ENCODE peak calls at places on chromosomes 5 and 9, in four cellular contexts. One of them, this sample, is unnamed.

GRCh38 chr5:37926732-37927131 is 86.9 kb upstream of the GDNF start:
- DNase-seq in K562: no peak
- DNase-seq in HepG2: no peak
- DNase-seq in GM12878: no peak
- DNase-seq in this sample: no peak

GRCh38 chr9:122468735-122469134 is 9.0 kb downstream of the OR1J1 start:
- DNase-seq in GM12878: no peak
- DNase-seq in HepG2: no peak
- DNase-seq in K562: no peak
- DNase-seq in this sample: no peak

GRCh38 chr5:79858097-79858723 is 132.9 kb downstream of the MTX3 start:
- DNase-seq in GM12878: peak
- DNase-seq in HepG2: peak
- DNase-seq in K562: peak
- DNase-seq in this sample: peak

GRCh38 chr9:108417726-108418125 is 438.1 kb downstream of the ACTL7B start:
- DNase-seq in K562: no peak
- DNase-seq in HepG2: no peak
- DNase-seq in GM12878: no peak
- DNase-seq in this sample: no peak

GRCh38 chr9:23172979-23173637 is 652.9 kb downstream of the ELAVL2 start:
- DNase-seq in GM12878: no peak
- DNase-seq in K562: no peak
- DNase-seq in HepG2: no peak
- DNase-seq in this sample: no peak

GRCh38 chr5:29697786-29698414 is 1495.6 kb upstream of the CDH6 start:
- DNase-seq in HepG2: peak
- DNase-seq in K562: peak
- DNase-seq in GM12878: no peak
- DNase-seq in this sample: peak

GRCh38 chr9:129275626-129276247 is 97.7 kb upstream of the IER5L start:
- DNase-seq in HepG2: no peak
- DNase-seq in K562: no peak
- DNase-seq in GM12878: no peak
- DNase-seq in this sample: no peak

GRCh38 chr9:3863114-3863528 is 337.3 kb upstream of the RFX3 start:
- DNase-seq in K562: no peak
- DNase-seq in GM12878: no peak
- DNase-seq in HepG2: no peak
- DNase-seq in this sample: no peak

GRCh38 chr5:71483355-71483754 is 27.9 kb downstream of the BDP1 start:
- DNase-seq in HepG2: peak
- DNase-seq in K562: no peak
- DNase-seq in GM12878: no peak
- DNase-seq in this sample: no peak

GRCh38 chr9:87515086-87515485 is 17.4 kb downstream of the DAPK1 start:
- DNase-seq in GM12878: no peak
- DNase-seq in HepG2: no peak
- DNase-seq in K562: no peak
- DNase-seq in this sample: no peak

GRCh38 chr5:54021413-54022155 is 288.8 kb downstream of the ARL15 start:
- DNase-seq in HepG2: no peak
- DNase-seq in K562: peak
- DNase-seq in GM12878: no peak
- DNase-seq in this sample: no peak

GRCh38 chr5:158895573-158895972 is 204.1 kb downstream of the EBF1 start:
- DNase-seq in GM12878: no peak
- DNase-seq in HepG2: no peak
- DNase-seq in K562: no peak
- DNase-seq in this sample: no peak

GRCh38 chr5:79107020-79107796 is 4.4 kb upstream of the BHMT start:
- DNase-seq in HepG2: no peak
- DNase-seq in K562: no peak
- DNase-seq in GM12878: no peak
- DNase-seq in this sample: peak

GRCh38 chr5:68444048-68444447 is 228.5 kb downstream of the PIK3R1 start:
- DNase-seq in HepG2: no peak
- DNase-seq in GM12878: no peak
- DNase-seq in K562: no peak
- DNase-seq in this sample: no peak

GRCh38 chr9:121349009-121349408 is 21.0 kb downstream of the STOM start:
- DNase-seq in K562: no peak
- DNase-seq in HepG2: no peak
- DNase-seq in GM12878: no peak
- DNase-seq in this sample: no peak

GRCh38 chr5:393846-394275 is 49.1 kb upstream of the EXOC3 start:
- DNase-seq in GM12878: no peak
- DNase-seq in HepG2: no peak
- DNase-seq in K562: no peak
- DNase-seq in this sample: no peak

GRCh38 chr9:109903515-109904138 is 123.6 kb downstream of the PALM2AKAP2 start:
- DNase-seq in K562: peak
- DNase-seq in GM12878: no peak
- DNase-seq in HepG2: peak
- DNase-seq in this sample: peak

GRCh38 chr5:39846144-39846543 is 421.4 kb upstream of the DAB2 start:
- DNase-seq in HepG2: no peak
- DNase-seq in GM12878: no peak
- DNase-seq in K562: no peak
- DNase-seq in this sample: no peak

GRCh38 chr5:39854771-39855170 is 430.0 kb upstream of the DAB2 start:
- DNase-seq in K562: no peak
- DNase-seq in GM12878: no peak
- DNase-seq in HepG2: no peak
- DNase-seq in this sample: no peak

GRCh38 chr5:39850291-39850690 is 425.5 kb upstream of the DAB2 start:
- DNase-seq in HepG2: no peak
- DNase-seq in K562: no peak
- DNase-seq in GM12878: no peak
- DNase-seq in this sample: no peak
- TF ChIP-seq TARDBP in HepG2: no peak
- TF ChIP-seq TARDBP in K562: no peak
- TF ChIP-seq TARDBP in GM12878: no peak
- TF ChIP-seq TARDBP in this sample: no peak

DNA sequence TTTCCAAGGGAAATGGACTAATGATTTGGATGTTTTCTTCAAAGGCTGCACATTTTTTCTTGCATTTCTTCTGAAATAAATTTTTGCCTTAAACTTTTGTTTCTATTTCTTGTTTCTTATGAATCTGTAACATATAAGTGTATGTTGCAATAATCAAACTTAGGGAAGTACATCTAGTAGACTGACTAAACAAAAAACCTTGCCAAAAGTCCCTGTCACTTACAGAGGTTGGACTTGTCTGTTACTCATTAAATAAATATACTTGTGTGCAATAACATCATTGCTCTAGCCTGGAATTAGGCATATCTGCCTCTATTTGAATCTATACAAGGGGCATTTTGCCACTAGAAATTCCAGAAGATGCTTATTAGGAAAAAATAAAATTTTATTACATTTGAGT is 56.6 kb downstream of the C6 start:
- DNase-seq in GM12878: no peak
- DNase-seq in K562: no peak
- DNase-seq in HepG2: no peak
- DNase-seq in this sample: no peak
- TF ChIP-seq TARDBP in GM12878: no peak
- TF ChIP-seq TARDBP in K562: no peak
- TF ChIP-seq TARDBP in HepG2: no peak
- TF ChIP-seq TARDBP in this sample: no peak

GRCh38 chr9:112705773-112706427 is 12.0 kb downstream of the INIP start:
- DNase-seq in GM12878: no peak
- DNase-seq in HepG2: peak
- DNase-seq in K562: peak
- DNase-seq in this sample: peak
- TF ChIP-seq TARDBP in GM12878: no peak
- TF ChIP-seq TARDBP in HepG2: no peak
- TF ChIP-seq TARDBP in K562: no peak
- TF ChIP-seq TARDBP in this sample: no peak

GRCh38 chr5:73121109-73121443 is 701 bp downstream of the TMEM171 start:
- DNase-seq in HepG2: no peak
- DNase-seq in GM12878: no peak
- DNase-seq in K562: no peak
- DNase-seq in this sample: no peak
- TF ChIP-seq TARDBP in HepG2: no peak
- TF ChIP-seq TARDBP in GM12878: no peak
- TF ChIP-seq TARDBP in K562: no peak
- TF ChIP-seq TARDBP in this sample: no peak

GRCh38 chr9:124555043-124555442 is 47.8 kb upstream of the NR5A1 start:
- DNase-seq in K562: no peak
- DNase-seq in GM12878: no peak
- DNase-seq in HepG2: no peak
- DNase-seq in this sample: no peak

GRCh38 chr9:124550080-124550479 is 42.9 kb upstream of the NR5A1 start:
- DNase-seq in GM12878: no peak
- DNase-seq in K562: no peak
- DNase-seq in HepG2: no peak
- DNase-seq in this sample: no peak

GRCh38 chr9:124553738-124554137 is 46.5 kb upstream of the NR5A1 start:
- DNase-seq in GM12878: no peak
- DNase-seq in HepG2: no peak
- DNase-seq in K562: no peak
- DNase-seq in this sample: no peak

GRCh38 chr9:124551472-124552339 is 44.5 kb upstream of the NR5A1 start:
- DNase-seq in GM12878: peak
- DNase-seq in K562: peak
- DNase-seq in HepG2: peak
- DNase-seq in this sample: peak
- TF ChIP-seq TARDBP in GM12878: no peak
- TF ChIP-seq TARDBP in K562: no peak
- TF ChIP-seq TARDBP in HepG2: no peak
- TF ChIP-seq TARDBP in this sample: no peak

DNA sequence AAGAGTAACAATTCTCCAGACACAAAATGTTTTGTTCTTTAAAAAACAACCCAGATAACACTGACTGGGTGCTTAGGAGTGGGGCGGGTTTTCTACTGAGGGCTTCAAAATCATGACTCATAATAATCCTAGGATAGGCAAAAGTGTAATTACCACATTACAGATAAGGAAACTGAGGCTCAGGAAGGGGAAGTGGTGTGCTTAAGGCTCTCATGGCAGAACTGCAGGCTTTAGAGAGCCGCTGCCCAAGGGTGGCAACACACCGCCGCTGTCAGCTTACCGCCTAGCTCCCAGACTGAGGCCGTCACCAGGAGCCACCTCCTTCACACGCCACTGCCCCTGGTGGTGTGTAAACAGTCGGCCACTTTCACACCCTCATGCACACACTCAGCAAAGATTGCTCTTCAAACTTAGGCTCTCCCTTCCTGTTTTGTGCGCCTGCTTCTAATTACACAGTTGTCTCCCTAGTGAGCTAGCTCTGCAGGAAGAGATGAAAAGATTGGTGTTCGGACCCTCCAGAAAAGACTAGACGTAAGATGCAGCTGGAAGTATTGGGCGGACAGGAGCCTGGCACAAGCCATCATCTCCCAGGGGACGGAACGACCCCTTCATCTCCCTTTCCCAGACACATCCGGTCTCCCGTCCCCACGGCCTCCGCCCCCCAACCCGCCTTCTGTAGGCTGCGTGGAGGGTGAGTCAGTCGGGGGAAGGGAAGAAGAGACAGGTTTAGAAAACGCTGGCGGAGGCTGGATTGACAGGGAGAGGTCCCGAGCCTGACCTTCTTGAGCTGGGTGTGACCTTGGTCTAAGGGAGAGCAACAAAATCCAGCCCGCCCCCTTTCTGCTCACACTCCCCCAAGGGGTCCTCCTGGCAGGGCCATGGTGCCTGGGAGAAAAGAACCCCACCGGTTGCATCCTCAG is 162.7 kb downstream of the SYK start:
- DNase-seq in HepG2: peak
- DNase-seq in GM12878: no peak
- DNase-seq in K562: peak
- DNase-seq in this sample: no peak
- TF ChIP-seq TARDBP in HepG2: no peak
- TF ChIP-seq TARDBP in GM12878: no peak
- TF ChIP-seq TARDBP in K562: no peak
- TF ChIP-seq TARDBP in this sample: no peak

DNA sequence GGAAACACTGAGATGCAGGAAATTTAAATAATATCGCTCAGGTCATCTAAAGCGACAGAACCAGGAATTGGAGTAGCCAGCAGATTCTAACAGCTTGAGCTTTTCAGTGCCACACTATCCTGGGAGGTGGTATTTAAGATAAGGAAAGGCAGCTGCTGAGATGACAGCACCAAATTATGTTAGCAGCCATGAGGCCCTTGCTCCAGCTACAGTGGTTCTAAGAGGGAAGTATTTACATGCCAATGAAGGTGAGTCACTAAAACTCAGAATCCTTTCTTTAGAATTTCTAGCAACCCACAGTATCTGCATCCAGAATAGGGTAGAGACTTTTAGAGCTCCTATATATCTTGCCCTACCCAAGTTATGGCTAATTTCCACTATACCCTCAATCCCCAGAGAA is 127.0 kb upstream of the VLDLR start:
- DNase-seq in K562: no peak
- DNase-seq in GM12878: no peak
- DNase-seq in HepG2: no peak
- DNase-seq in this sample: no peak
- TF ChIP-seq TARDBP in K562: no peak
- TF ChIP-seq TARDBP in GM12878: no peak
- TF ChIP-seq TARDBP in HepG2: no peak
- TF ChIP-seq TARDBP in this sample: no peak

GRCh38 chr5:39169081-39169480 is 50.3 kb downstream of the FYB1 start:
- DNase-seq in HepG2: no peak
- DNase-seq in GM12878: no peak
- DNase-seq in K562: no peak
- DNase-seq in this sample: no peak

GRCh38 chr5:39164016-39164415 is 55.3 kb downstream of the FYB1 start:
- DNase-seq in K562: no peak
- DNase-seq in HepG2: no peak
- DNase-seq in GM12878: no peak
- DNase-seq in this sample: no peak

GRCh38 chr5:39164529-39165402 is 54.6 kb downstream of the FYB1 start:
- DNase-seq in HepG2: no peak
- DNase-seq in GM12878: no peak
- DNase-seq in K562: peak
- DNase-seq in this sample: no peak

GRCh38 chr5:39167973-39168345 is 51.4 kb downstream of the FYB1 start:
- DNase-seq in HepG2: no peak
- DNase-seq in GM12878: no peak
- DNase-seq in K562: no peak
- DNase-seq in this sample: no peak

GRCh38 chr5:39167141-39167972 is 52.0 kb downstream of the FYB1 start:
- DNase-seq in K562: peak
- DNase-seq in HepG2: no peak
- DNase-seq in GM12878: no peak
- DNase-seq in this sample: no peak
- TF ChIP-seq TARDBP in K562: no peak
- TF ChIP-seq TARDBP in HepG2: no peak
- TF ChIP-seq TARDBP in GM12878: no peak
- TF ChIP-seq TARDBP in this sample: no peak